ENCODE peak calls at places on chromosome 11, in seven cellular contexts. One of them, this sample, is unnamed.

GRCh38 chr11:120337133-120337895 is 1.1 kb downstream of the ARHGEF12 start:
- DNase-seq in brain microvascular endothelial cell: no peak
- DNase-seq in prostate gland: no peak
- DNase-seq in transverse colon: peak
- DNase-seq in heart right ventricle: peak
- DNase-seq in psoas muscle: peak
- DNase-seq in endodermal cell: no peak
- DNase-seq in this sample: peak

GRCh38 chr11:29293825-29294224 is 723.0 kb downstream of the KCNA4 start:
- DNase-seq in brain microvascular endothelial cell: peak
- DNase-seq in prostate gland: no peak
- DNase-seq in transverse colon: no peak
- DNase-seq in heart right ventricle: no peak
- DNase-seq in psoas muscle: no peak
- DNase-seq in endodermal cell: no peak
- DNase-seq in this sample: no peak

GRCh38 chr11:61650781-61651571 is 29.2 kb upstream of the DAGLA start:
- DNase-seq in brain microvascular endothelial cell: no peak
- DNase-seq in prostate gland: no peak
- DNase-seq in transverse colon: peak
- DNase-seq in heart right ventricle: no peak
- DNase-seq in psoas muscle: peak
- DNase-seq in endodermal cell: peak
- DNase-seq in this sample: no peak

GRCh38 chr11:119337581-119338317 is 2.9 kb downstream of the C1QTNF5 start:
- DNase-seq in brain microvascular endothelial cell: no peak
- DNase-seq in prostate gland: no peak
- DNase-seq in transverse colon: no peak
- DNase-seq in heart right ventricle: no peak
- DNase-seq in psoas muscle: no peak
- DNase-seq in endodermal cell: peak
- DNase-seq in this sample: no peak

GRCh38 chr11:4211991-4212390 is 117.4 kb downstream of the RRM1 start:
- DNase-seq in brain microvascular endothelial cell: no peak
- DNase-seq in prostate gland: no peak
- DNase-seq in transverse colon: no peak
- DNase-seq in heart right ventricle: no peak
- DNase-seq in psoas muscle: no peak
- DNase-seq in endodermal cell: peak
- DNase-seq in this sample: no peak

GRCh38 chr11:64864473-64865285 is 13.7 kb downstream of the EHD1 start:
- DNase-seq in brain microvascular endothelial cell: peak
- DNase-seq in prostate gland: peak
- DNase-seq in transverse colon: peak
- DNase-seq in heart right ventricle: peak
- DNase-seq in psoas muscle: peak
- DNase-seq in endodermal cell: no peak
- DNase-seq in this sample: no peak

GRCh38 chr11:16785520-16786128 is 47.2 kb downstream of the C11orf58 start:
- DNase-seq in brain microvascular endothelial cell: peak
- DNase-seq in prostate gland: peak
- DNase-seq in transverse colon: peak
- DNase-seq in heart right ventricle: peak
- DNase-seq in psoas muscle: no peak
- DNase-seq in endodermal cell: peak
- DNase-seq in this sample: peak

GRCh38 chr11:33654594-33654993 is 46.0 kb downstream of the C11orf91 start:
- DNase-seq in brain microvascular endothelial cell: no peak
- DNase-seq in prostate gland: no peak
- DNase-seq in transverse colon: no peak
- DNase-seq in heart right ventricle: no peak
- DNase-seq in psoas muscle: no peak
- DNase-seq in endodermal cell: no peak
- DNase-seq in this sample: no peak

GRCh38 chr11:86559311-86559945 is 113.0 kb downstream of the ME3 start:
- DNase-seq in brain microvascular endothelial cell: peak
- DNase-seq in prostate gland: no peak
- DNase-seq in transverse colon: no peak
- DNase-seq in heart right ventricle: peak
- DNase-seq in psoas muscle: peak
- DNase-seq in endodermal cell: no peak
- DNase-seq in this sample: no peak

GRCh38 chr11:104946907-104947306 is 21.5 kb downstream of the CASP4 start:
- DNase-seq in brain microvascular endothelial cell: peak
- DNase-seq in prostate gland: no peak
- DNase-seq in transverse colon: no peak
- DNase-seq in heart right ventricle: no peak
- DNase-seq in psoas muscle: no peak
- DNase-seq in endodermal cell: no peak
- DNase-seq in this sample: no peak

GRCh38 chr11:77127969-77128691 is at the start of gene MYO7A:
- DNase-seq in brain microvascular endothelial cell: peak
- DNase-seq in prostate gland: no peak
- DNase-seq in transverse colon: peak
- DNase-seq in heart right ventricle: peak
- DNase-seq in psoas muscle: peak
- DNase-seq in endodermal cell: peak
- DNase-seq in this sample: peak

GRCh38 chr11:126282361-126282741 is 542 bp upstream of the TIRAP start:
- DNase-seq in brain microvascular endothelial cell: peak
- DNase-seq in prostate gland: peak
- DNase-seq in transverse colon: peak
- DNase-seq in heart right ventricle: peak
- DNase-seq in psoas muscle: peak
- DNase-seq in endodermal cell: peak
- DNase-seq in this sample: peak

GRCh38 chr11:126281666-126282175 is 1.2 kb upstream of the TIRAP start:
- DNase-seq in brain microvascular endothelial cell: no peak
- DNase-seq in prostate gland: no peak
- DNase-seq in transverse colon: no peak
- DNase-seq in heart right ventricle: no peak
- DNase-seq in psoas muscle: no peak
- DNase-seq in endodermal cell: no peak
- DNase-seq in this sample: no peak

GRCh38 chr11:126282742-126283591 is at the start of gene TIRAP:
- DNase-seq in brain microvascular endothelial cell: peak
- DNase-seq in prostate gland: peak
- DNase-seq in transverse colon: peak
- DNase-seq in heart right ventricle: peak
- DNase-seq in psoas muscle: peak
- DNase-seq in endodermal cell: peak
- DNase-seq in this sample: peak

GRCh38 chr11:126288237-126288636 is 5.3 kb downstream of the TIRAP start:
- DNase-seq in brain microvascular endothelial cell: no peak
- DNase-seq in prostate gland: no peak
- DNase-seq in transverse colon: no peak
- DNase-seq in heart right ventricle: no peak
- DNase-seq in psoas muscle: no peak
- DNase-seq in endodermal cell: no peak
- DNase-seq in this sample: no peak

GRCh38 chr11:126284829-126285228 is 1.9 kb downstream of the TIRAP start:
- DNase-seq in brain microvascular endothelial cell: peak
- DNase-seq in prostate gland: no peak
- DNase-seq in transverse colon: peak
- DNase-seq in heart right ventricle: no peak
- DNase-seq in psoas muscle: no peak
- DNase-seq in endodermal cell: no peak
- DNase-seq in this sample: peak
- H3K4me3 ChIP-seq in brain microvascular endothelial cell: no peak
- H3K4me3 ChIP-seq in prostate gland: no peak
- H3K4me3 ChIP-seq in transverse colon: no peak
- H3K4me3 ChIP-seq in heart right ventricle: peak
- H3K4me3 ChIP-seq in psoas muscle: no peak
- H3K4me3 ChIP-seq in endodermal cell: no peak
- H3K4me3 ChIP-seq in this sample: no peak

DNA sequence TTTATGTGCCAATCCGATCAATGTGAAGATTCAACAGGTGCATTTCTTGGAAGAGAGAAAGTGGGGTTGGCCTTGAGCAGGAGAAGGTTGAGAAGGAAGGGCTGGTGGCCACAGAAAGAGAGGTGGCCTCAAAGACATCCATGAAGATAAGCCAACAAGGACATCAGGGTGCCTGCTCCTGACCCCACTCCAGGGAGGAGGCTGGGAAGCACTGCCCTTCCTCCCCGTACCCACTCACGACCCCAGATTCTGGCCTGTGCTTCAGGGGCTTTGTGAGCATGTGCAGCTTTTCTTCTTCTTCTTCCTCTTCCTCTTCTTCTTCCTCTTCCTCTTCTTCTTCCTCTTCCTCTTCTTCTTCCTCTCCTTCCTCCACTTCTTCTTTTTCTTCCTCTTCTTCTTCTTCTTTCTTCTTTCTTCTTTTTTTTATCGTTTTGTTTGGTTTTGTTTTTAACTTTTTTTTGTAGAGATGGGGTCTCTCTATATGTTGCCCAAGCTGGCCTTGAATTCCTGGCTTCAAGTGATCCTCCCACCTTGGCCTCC is 30.3 kb downstream of the DKK3 start:
- DNase-seq in brain microvascular endothelial cell: no peak
- DNase-seq in prostate gland: no peak
- DNase-seq in transverse colon: no peak
- DNase-seq in heart right ventricle: no peak
- DNase-seq in psoas muscle: peak
- DNase-seq in endodermal cell: no peak
- DNase-seq in this sample: no peak
- H3K27ac ChIP-seq in brain microvascular endothelial cell: peak
- H3K27ac ChIP-seq in prostate gland: peak
- H3K27ac ChIP-seq in transverse colon: peak
- H3K27ac ChIP-seq in heart right ventricle: peak
- H3K27ac ChIP-seq in psoas muscle: peak
- H3K27ac ChIP-seq in endodermal cell: no peak
- H3K27ac ChIP-seq in this sample: no peak

DNA sequence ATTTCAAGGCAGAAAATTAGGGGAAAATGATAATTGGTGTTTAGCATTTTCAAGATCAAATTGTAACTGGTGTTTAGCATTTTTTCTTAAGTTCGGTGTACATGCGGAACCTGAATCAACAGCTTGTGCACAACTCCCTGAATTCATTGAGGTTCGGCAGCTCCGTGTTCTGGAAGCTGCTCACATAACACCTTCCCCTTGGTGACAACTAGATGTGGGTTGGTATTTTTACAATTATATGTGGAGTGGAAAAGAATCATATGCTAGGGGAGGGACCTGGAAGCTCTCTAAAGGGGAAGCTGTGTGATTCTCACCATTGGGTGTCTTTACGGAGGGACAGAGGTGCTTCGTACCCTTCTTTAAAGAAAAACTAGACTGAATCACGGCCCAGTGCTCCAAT is 199.0 kb upstream of the MTNR1B start:
- DNase-seq in brain microvascular endothelial cell: no peak
- DNase-seq in prostate gland: no peak
- DNase-seq in transverse colon: no peak
- DNase-seq in heart right ventricle: no peak
- DNase-seq in psoas muscle: no peak
- DNase-seq in endodermal cell: no peak
- DNase-seq in this sample: no peak
- TF ChIP-seq CTCF in brain microvascular endothelial cell: no peak
- TF ChIP-seq CTCF in prostate gland: no peak
- TF ChIP-seq CTCF in transverse colon: no peak
- TF ChIP-seq CTCF in heart right ventricle: no peak
- TF ChIP-seq CTCF in psoas muscle: no peak
- TF ChIP-seq CTCF in endodermal cell: no peak
- TF ChIP-seq CTCF in this sample: no peak

GRCh38 chr11:96292291-96293010 is 50.5 kb downstream of the MAML2 start:
- DNase-seq in brain microvascular endothelial cell: no peak
- DNase-seq in prostate gland: no peak
- DNase-seq in transverse colon: no peak
- DNase-seq in heart right ventricle: no peak
- DNase-seq in psoas muscle: no peak
- DNase-seq in endodermal cell: no peak
- DNase-seq in this sample: no peak
- H3K4me3 ChIP-seq in brain microvascular endothelial cell: no peak
- H3K4me3 ChIP-seq in prostate gland: no peak
- H3K4me3 ChIP-seq in transverse colon: no peak
- H3K4me3 ChIP-seq in heart right ventricle: no peak
- H3K4me3 ChIP-seq in psoas muscle: no peak
- H3K4me3 ChIP-seq in endodermal cell: no peak
- H3K4me3 ChIP-seq in this sample: no peak

DNA sequence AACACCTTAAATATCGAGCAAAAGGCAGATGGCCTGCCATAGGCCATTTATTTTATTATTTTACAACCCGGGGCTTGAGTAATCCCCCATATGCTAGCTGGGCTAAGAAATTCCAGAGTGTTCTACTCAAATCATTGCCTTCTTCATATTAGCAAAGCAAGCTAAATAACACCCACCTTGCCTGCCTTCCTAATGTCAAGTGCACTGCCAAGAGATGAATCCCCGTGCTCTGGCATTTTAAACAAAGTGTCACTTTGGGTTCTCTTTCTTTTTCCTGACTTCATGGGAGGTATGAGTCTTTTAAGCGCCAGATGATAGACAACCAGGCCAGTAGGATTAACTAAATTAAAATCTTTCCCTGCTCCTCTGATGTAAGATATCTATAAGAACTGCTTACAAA is 4.5 kb downstream of the MPPED2 start:
- DNase-seq in brain microvascular endothelial cell: no peak
- DNase-seq in prostate gland: no peak
- DNase-seq in transverse colon: no peak
- DNase-seq in heart right ventricle: no peak
- DNase-seq in psoas muscle: no peak
- DNase-seq in endodermal cell: no peak
- DNase-seq in this sample: no peak
- H3K27ac ChIP-seq in brain microvascular endothelial cell: no peak
- H3K27ac ChIP-seq in prostate gland: no peak
- H3K27ac ChIP-seq in transverse colon: no peak
- H3K27ac ChIP-seq in heart right ventricle: no peak
- H3K27ac ChIP-seq in psoas muscle: no peak
- H3K27ac ChIP-seq in endodermal cell: no peak
- H3K27ac ChIP-seq in this sample: no peak

GRCh38 chr11:70429428-70429705 is 31.0 kb downstream of the CTTN start:
- DNase-seq in brain microvascular endothelial cell: no peak
- DNase-seq in prostate gland: no peak
- DNase-seq in transverse colon: no peak
- DNase-seq in heart right ventricle: no peak
- DNase-seq in psoas muscle: peak
- DNase-seq in endodermal cell: no peak
- DNase-seq in this sample: no peak
- TF ChIP-seq CTCF in brain microvascular endothelial cell: no peak
- TF ChIP-seq CTCF in prostate gland: no peak
- TF ChIP-seq CTCF in transverse colon: no peak
- TF ChIP-seq CTCF in heart right ventricle: no peak
- TF ChIP-seq CTCF in psoas muscle: no peak
- TF ChIP-seq CTCF in endodermal cell: no peak
- TF ChIP-seq CTCF in this sample: no peak

DNA sequence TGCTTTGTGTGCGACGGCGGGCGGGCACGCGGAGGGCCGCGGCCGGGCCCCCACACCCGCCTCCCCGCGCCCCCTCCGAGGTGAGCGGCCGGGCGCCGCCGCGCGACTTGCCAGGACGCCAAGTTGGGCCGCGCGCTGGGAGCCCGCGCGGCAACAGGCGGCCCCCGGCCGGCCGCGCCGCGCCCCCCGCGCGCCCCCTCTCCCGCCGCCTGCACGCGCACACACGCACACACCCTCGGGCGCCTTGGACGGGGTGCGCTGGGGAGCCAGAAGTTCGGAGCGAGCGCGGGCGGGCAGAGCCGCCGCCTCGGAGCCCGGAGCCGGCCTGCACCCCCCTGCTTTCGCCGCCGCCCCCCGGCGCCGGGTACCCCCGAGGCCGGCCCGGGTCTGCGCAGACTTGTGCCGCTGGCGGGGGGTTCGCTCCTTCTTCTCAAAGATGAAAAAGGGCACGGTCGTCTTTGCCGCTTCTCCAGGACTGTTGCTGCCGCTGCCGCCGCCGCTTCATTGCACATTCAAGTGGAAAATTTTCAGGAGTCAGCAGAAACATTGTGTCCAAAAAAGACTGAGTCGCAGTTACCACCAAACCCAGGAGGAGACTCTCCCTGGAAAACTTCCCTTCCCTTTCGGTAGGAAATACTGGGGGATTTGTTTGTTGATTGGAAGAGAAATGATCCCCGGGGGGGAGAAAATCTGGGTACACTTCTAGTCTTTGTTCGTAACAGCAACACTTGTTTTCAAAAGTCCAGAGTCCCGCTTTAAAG is 895 bp downstream of the TEAD1 start:
- DNase-seq in brain microvascular endothelial cell: no peak
- DNase-seq in prostate gland: no peak
- DNase-seq in transverse colon: no peak
- DNase-seq in heart right ventricle: peak
- DNase-seq in psoas muscle: peak
- DNase-seq in endodermal cell: peak
- DNase-seq in this sample: peak
- H3K4me3 ChIP-seq in brain microvascular endothelial cell: peak
- H3K4me3 ChIP-seq in prostate gland: peak
- H3K4me3 ChIP-seq in transverse colon: peak
- H3K4me3 ChIP-seq in heart right ventricle: peak
- H3K4me3 ChIP-seq in psoas muscle: peak
- H3K4me3 ChIP-seq in endodermal cell: peak
- H3K4me3 ChIP-seq in this sample: peak